ENCODE peak calls at places on chromosomes 16 and 17, in five cellular contexts. One of them, this sample, is unnamed.

GRCh38 chr17:59652119-59652518 is 32.4 kb downstream of the CLTC start:
- DNase-seq in CD8-positive, alpha-beta memory T cell: no peak
- DNase-seq in adrenal gland: no peak
- DNase-seq in breast epithelium: no peak
- DNase-seq in heart left ventricle: no peak
- DNase-seq in this sample: no peak

GRCh38 chr17:64244165-64244564 is 18.9 kb downstream of the TEX2 start:
- DNase-seq in breast epithelium: no peak
- DNase-seq in CD8-positive, alpha-beta memory T cell: no peak
- DNase-seq in adrenal gland: no peak
- DNase-seq in heart left ventricle: no peak
- DNase-seq in this sample: no peak

GRCh38 chr17:14575349-14575966 is 274.6 kb downstream of the HS3ST3B1 start:
- DNase-seq in adrenal gland: no peak
- DNase-seq in breast epithelium: peak
- DNase-seq in heart left ventricle: no peak
- DNase-seq in CD8-positive, alpha-beta memory T cell: no peak
- DNase-seq in this sample: no peak

GRCh38 chr16:29821663-29822115 is 1.4 kb downstream of the MVP start:
- DNase-seq in breast epithelium: no peak
- DNase-seq in adrenal gland: peak
- DNase-seq in CD8-positive, alpha-beta memory T cell: no peak
- DNase-seq in heart left ventricle: peak
- DNase-seq in this sample: no peak

GRCh38 chr16:14539156-14539555 is 90.9 kb downstream of the PARN start:
- DNase-seq in breast epithelium: no peak
- DNase-seq in adrenal gland: no peak
- DNase-seq in CD8-positive, alpha-beta memory T cell: no peak
- DNase-seq in heart left ventricle: no peak
- DNase-seq in this sample: no peak

GRCh38 chr17:67475161-67475887 is 98.2 kb downstream of the PITPNC1 start:
- DNase-seq in adrenal gland: peak
- DNase-seq in breast epithelium: peak
- DNase-seq in heart left ventricle: peak
- DNase-seq in CD8-positive, alpha-beta memory T cell: peak
- DNase-seq in this sample: no peak

GRCh38 chr16:2971985-2972784 is 3.0 kb downstream of the PAQR4 start:
- DNase-seq in breast epithelium: no peak
- DNase-seq in CD8-positive, alpha-beta memory T cell: no peak
- DNase-seq in adrenal gland: no peak
- DNase-seq in heart left ventricle: no peak
- DNase-seq in this sample: no peak

GRCh38 chr17:17752822-17753448 is 71.7 kb downstream of the RAI1 start:
- DNase-seq in adrenal gland: no peak
- DNase-seq in CD8-positive, alpha-beta memory T cell: no peak
- DNase-seq in heart left ventricle: no peak
- DNase-seq in breast epithelium: peak
- DNase-seq in this sample: no peak

GRCh38 chr16:61471737-61472136 is 564.5 kb downstream of the CDH8 start:
- DNase-seq in CD8-positive, alpha-beta memory T cell: no peak
- DNase-seq in breast epithelium: no peak
- DNase-seq in heart left ventricle: no peak
- DNase-seq in adrenal gland: no peak
- DNase-seq in this sample: no peak

GRCh38 chr17:37177234-37177633 is 198.6 kb upstream of the C17orf78 start:
- DNase-seq in adrenal gland: no peak
- DNase-seq in CD8-positive, alpha-beta memory T cell: no peak
- DNase-seq in breast epithelium: no peak
- DNase-seq in heart left ventricle: no peak
- DNase-seq in this sample: no peak

GRCh38 chr17:44989552-44990138 is 21.5 kb upstream of the C1QL1 start:
- DNase-seq in CD8-positive, alpha-beta memory T cell: no peak
- DNase-seq in adrenal gland: no peak
- DNase-seq in heart left ventricle: no peak
- DNase-seq in breast epithelium: no peak
- DNase-seq in this sample: no peak

GRCh38 chr16:57377080-57377841 is 5.0 kb downstream of the CX3CL1 start:
- DNase-seq in breast epithelium: peak
- DNase-seq in adrenal gland: no peak
- DNase-seq in heart left ventricle: no peak
- DNase-seq in CD8-positive, alpha-beta memory T cell: no peak
- DNase-seq in this sample: no peak

GRCh38 chr16:19110537-19111391 is 3.0 kb upstream of the ITPRIPL2 start:
- DNase-seq in CD8-positive, alpha-beta memory T cell: no peak
- DNase-seq in heart left ventricle: no peak
- DNase-seq in breast epithelium: no peak
- DNase-seq in adrenal gland: no peak
- DNase-seq in this sample: no peak

GRCh38 chr16:14958323-14958600 is 16.6 kb upstream of the PDXDC1 start:
- DNase-seq in heart left ventricle: no peak
- DNase-seq in adrenal gland: no peak
- DNase-seq in CD8-positive, alpha-beta memory T cell: no peak
- DNase-seq in breast epithelium: no peak
- DNase-seq in this sample: no peak

GRCh38 chr17:45906927-45907622 is 12.7 kb downstream of the MAPT start:
- DNase-seq in adrenal gland: no peak
- DNase-seq in breast epithelium: no peak
- DNase-seq in heart left ventricle: no peak
- DNase-seq in CD8-positive, alpha-beta memory T cell: no peak
- DNase-seq in this sample: no peak

GRCh38 chr17:78933025-78933958 is 8.1 kb upstream of the TIMP2 start:
- DNase-seq in adrenal gland: peak
- DNase-seq in heart left ventricle: peak
- DNase-seq in CD8-positive, alpha-beta memory T cell: peak
- DNase-seq in breast epithelium: peak
- DNase-seq in this sample: peak
- H3K4me3 ChIP-seq in adrenal gland: no peak
- H3K4me3 ChIP-seq in heart left ventricle: peak
- H3K4me3 ChIP-seq in CD8-positive, alpha-beta memory T cell: no peak
- H3K4me3 ChIP-seq in breast epithelium: no peak
- H3K4me3 ChIP-seq in this sample: peak

GRCh38 chr16:89370601-89371000 is 119.8 kb downstream of the ANKRD11 start:
- DNase-seq in heart left ventricle: peak
- DNase-seq in adrenal gland: no peak
- DNase-seq in breast epithelium: no peak
- DNase-seq in CD8-positive, alpha-beta memory T cell: no peak
- DNase-seq in this sample: no peak
- H3K27ac ChIP-seq in heart left ventricle: no peak
- H3K27ac ChIP-seq in adrenal gland: no peak
- H3K27ac ChIP-seq in breast epithelium: no peak
- H3K27ac ChIP-seq in CD8-positive, alpha-beta memory T cell: no peak
- H3K27ac ChIP-seq in this sample: no peak

GRCh38 chr16:72493681-72494415 is 321.9 kb upstream of the PMFBP1 start:
- DNase-seq in CD8-positive, alpha-beta memory T cell: no peak
- DNase-seq in breast epithelium: no peak
- DNase-seq in heart left ventricle: no peak
- DNase-seq in adrenal gland: no peak
- DNase-seq in this sample: no peak
- H3K4me3 ChIP-seq in CD8-positive, alpha-beta memory T cell: no peak
- H3K4me3 ChIP-seq in breast epithelium: no peak
- H3K4me3 ChIP-seq in heart left ventricle: no peak
- H3K4me3 ChIP-seq in adrenal gland: no peak
- H3K4me3 ChIP-seq in this sample: peak

DNA sequence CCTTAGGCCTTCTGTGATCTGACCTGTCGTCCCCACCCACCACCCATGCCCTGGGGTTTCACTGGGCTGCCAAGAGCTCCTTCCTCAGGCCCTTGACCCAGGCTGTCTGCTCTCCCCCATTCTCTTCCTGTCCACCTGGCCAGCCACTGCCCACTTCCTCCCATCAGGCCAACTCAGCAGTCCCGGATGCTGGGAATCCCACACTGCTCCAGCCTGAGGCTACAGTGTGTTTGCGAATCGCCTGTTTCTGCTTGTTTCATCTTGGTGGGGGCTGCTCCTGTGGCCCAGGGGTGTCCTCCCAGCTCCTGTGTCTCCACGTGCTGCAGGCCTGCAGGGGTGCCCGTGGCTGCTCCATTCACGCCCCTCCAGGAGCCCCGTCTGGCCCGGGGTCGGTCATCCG is 839 bp upstream of the METRN start:
- DNase-seq in CD8-positive, alpha-beta memory T cell: no peak
- DNase-seq in breast epithelium: no peak
- DNase-seq in heart left ventricle: no peak
- DNase-seq in adrenal gland: no peak
- DNase-seq in this sample: no peak
- H3K27ac ChIP-seq in CD8-positive, alpha-beta memory T cell: no peak
- H3K27ac ChIP-seq in breast epithelium: no peak
- H3K27ac ChIP-seq in heart left ventricle: no peak
- H3K27ac ChIP-seq in adrenal gland: no peak
- H3K27ac ChIP-seq in this sample: no peak

GRCh38 chr17:43125967-43126910 is 1.1 kb upstream of the BRCA1 start:
- DNase-seq in CD8-positive, alpha-beta memory T cell: no peak
- DNase-seq in breast epithelium: no peak
- DNase-seq in adrenal gland: no peak
- DNase-seq in heart left ventricle: no peak
- DNase-seq in this sample: no peak

GRCh38 chr17:43125133-43125966 is at the start of gene BRCA1:
- DNase-seq in breast epithelium: peak
- DNase-seq in heart left ventricle: peak
- DNase-seq in CD8-positive, alpha-beta memory T cell: peak
- DNase-seq in adrenal gland: peak
- DNase-seq in this sample: peak

GRCh38 chr17:43132117-43132516 is 7.0 kb upstream of the BRCA1 start:
- DNase-seq in CD8-positive, alpha-beta memory T cell: no peak
- DNase-seq in heart left ventricle: no peak
- DNase-seq in adrenal gland: no peak
- DNase-seq in breast epithelium: no peak
- DNase-seq in this sample: no peak

GRCh38 chr17:43126911-43127290 is 1.7 kb upstream of the BRCA1 start:
- DNase-seq in CD8-positive, alpha-beta memory T cell: no peak
- DNase-seq in adrenal gland: no peak
- DNase-seq in heart left ventricle: no peak
- DNase-seq in breast epithelium: no peak
- DNase-seq in this sample: no peak

GRCh38 chr17:43129671-43130010 is 4.5 kb upstream of the BRCA1 start:
- DNase-seq in adrenal gland: no peak
- DNase-seq in heart left ventricle: no peak
- DNase-seq in CD8-positive, alpha-beta memory T cell: no peak
- DNase-seq in breast epithelium: no peak
- DNase-seq in this sample: no peak
- H3K4me3 ChIP-seq in adrenal gland: no peak
- H3K4me3 ChIP-seq in heart left ventricle: peak
- H3K4me3 ChIP-seq in CD8-positive, alpha-beta memory T cell: no peak
- H3K4me3 ChIP-seq in breast epithelium: no peak
- H3K4me3 ChIP-seq in this sample: peak

GRCh38 chr17:76547183-76547641 is 7.4 kb downstream of the PRCD start:
- DNase-seq in CD8-positive, alpha-beta memory T cell: peak
- DNase-seq in heart left ventricle: peak
- DNase-seq in breast epithelium: no peak
- DNase-seq in adrenal gland: peak
- DNase-seq in this sample: no peak
- H3K27ac ChIP-seq in CD8-positive, alpha-beta memory T cell: no peak
- H3K27ac ChIP-seq in heart left ventricle: peak
- H3K27ac ChIP-seq in breast epithelium: no peak
- H3K27ac ChIP-seq in adrenal gland: peak
- H3K27ac ChIP-seq in this sample: no peak

GRCh38 chr16:30941600-30942420 is 7.1 kb upstream of the ORAI3 start:
- DNase-seq in heart left ventricle: peak
- DNase-seq in CD8-positive, alpha-beta memory T cell: peak
- DNase-seq in adrenal gland: peak
- DNase-seq in breast epithelium: peak
- DNase-seq in this sample: no peak
- H3K4me3 ChIP-seq in heart left ventricle: no peak
- H3K4me3 ChIP-seq in CD8-positive, alpha-beta memory T cell: no peak
- H3K4me3 ChIP-seq in adrenal gland: no peak
- H3K4me3 ChIP-seq in breast epithelium: no peak
- H3K4me3 ChIP-seq in this sample: no peak

DNA sequence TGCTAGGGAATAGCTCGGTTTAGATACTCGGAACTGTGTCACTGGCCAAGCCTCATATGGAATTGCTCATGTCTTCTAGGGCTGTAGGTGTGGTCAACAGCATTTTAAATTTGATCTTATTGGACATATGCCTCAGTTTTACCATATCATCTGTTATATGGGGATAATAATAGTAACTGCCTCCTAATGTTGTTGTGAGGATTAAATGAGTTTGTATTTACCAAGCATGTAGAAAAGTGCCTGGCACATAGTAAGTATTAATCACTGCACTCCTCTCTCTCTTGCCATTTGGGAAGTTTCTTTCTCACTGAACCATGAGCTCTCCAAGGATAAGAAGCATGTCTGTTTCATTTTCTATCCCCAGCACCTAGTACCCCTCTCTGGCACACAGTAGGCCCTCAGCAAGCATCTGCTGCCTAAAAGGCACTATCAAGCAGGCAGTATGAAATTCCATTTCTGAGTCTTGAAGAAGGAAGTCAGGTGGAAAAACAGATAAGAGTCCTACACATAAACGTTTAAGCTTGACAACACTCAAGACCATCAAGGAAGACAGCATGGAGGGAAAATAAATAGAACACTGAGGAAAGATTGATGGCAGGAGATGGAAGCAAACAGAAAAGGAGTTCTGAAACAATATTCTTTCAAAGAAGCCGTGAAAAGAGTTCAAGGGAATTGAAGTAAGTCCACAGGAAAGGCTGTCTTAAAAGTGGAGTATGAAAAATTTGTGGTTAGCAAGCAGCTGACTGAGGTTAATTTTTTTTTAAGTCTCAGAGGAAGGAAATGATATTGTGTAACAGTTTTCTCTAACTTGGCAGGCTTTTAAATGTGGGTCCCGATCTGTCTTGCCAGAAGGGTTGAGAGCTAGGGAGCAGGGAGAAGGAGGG is 2.2 kb upstream of the ATP6V0A1 start:
- DNase-seq in CD8-positive, alpha-beta memory T cell: no peak
- DNase-seq in heart left ventricle: no peak
- DNase-seq in breast epithelium: no peak
- DNase-seq in adrenal gland: peak
- DNase-seq in this sample: no peak
- H3K27ac ChIP-seq in CD8-positive, alpha-beta memory T cell: peak
- H3K27ac ChIP-seq in heart left ventricle: peak
- H3K27ac ChIP-seq in breast epithelium: peak
- H3K27ac ChIP-seq in adrenal gland: peak
- H3K27ac ChIP-seq in this sample: peak

DNA sequence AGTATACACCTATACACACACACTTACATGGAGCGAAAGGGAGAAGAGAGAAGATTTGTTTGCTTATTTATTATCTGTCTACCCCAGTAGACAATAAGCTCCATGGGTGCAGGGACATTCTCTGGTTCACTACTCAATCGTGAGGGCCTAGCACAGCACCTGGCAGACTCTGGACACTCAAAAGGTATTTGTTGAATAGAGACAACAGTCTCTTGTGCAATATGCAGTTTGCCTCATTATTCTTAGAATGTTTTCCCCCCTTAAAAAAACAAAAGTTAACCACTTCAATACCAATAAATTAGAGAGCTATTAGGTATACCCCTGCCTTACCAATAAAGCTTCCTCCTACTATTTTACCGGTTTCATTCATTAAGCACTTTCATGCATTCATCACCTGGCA is 2.0 kb downstream of the AKAP10 start:
- DNase-seq in CD8-positive, alpha-beta memory T cell: no peak
- DNase-seq in heart left ventricle: no peak
- DNase-seq in adrenal gland: no peak
- DNase-seq in breast epithelium: no peak
- DNase-seq in this sample: no peak
- H3K4me3 ChIP-seq in CD8-positive, alpha-beta memory T cell: no peak
- H3K4me3 ChIP-seq in heart left ventricle: no peak
- H3K4me3 ChIP-seq in adrenal gland: no peak
- H3K4me3 ChIP-seq in breast epithelium: no peak
- H3K4me3 ChIP-seq in this sample: no peak

GRCh38 chr17:33266116-33266515 is 27.0 kb downstream of the ASIC2 start:
- DNase-seq in breast epithelium: no peak
- DNase-seq in heart left ventricle: no peak
- DNase-seq in adrenal gland: no peak
- DNase-seq in CD8-positive, alpha-beta memory T cell: no peak
- DNase-seq in this sample: no peak
- H3K27ac ChIP-seq in breast epithelium: no peak
- H3K27ac ChIP-seq in heart left ventricle: no peak
- H3K27ac ChIP-seq in adrenal gland: no peak
- H3K27ac ChIP-seq in CD8-positive, alpha-beta memory T cell: no peak
- H3K27ac ChIP-seq in this sample: no peak